ENCODE peak calls at places on chromosomes 6 and 20, in seven cellular contexts. Y, C, G, I, H, S and K are unnamed samples.

GRCh38 chr6:74222768-74223321 is 526.8 kb downstream of the CD109 start:
- DNase-seq in Y (no peak), C (no peak), G (no peak), I (no peak), H (no peak), S (no peak), K (peak; percentile 57)

GRCh38 chr6:146097586-146097985 is 68.7 kb downstream of the GRM1 start:
- DNase-seq in Y (no peak), C (no peak), G (no peak), I (no peak), H (no peak), S (no peak), K (no peak)

GRCh38 chr6:134379086-134379485 is 61.2 kb upstream of the SGK1 start:
- DNase-seq in Y (no peak), C (no peak), G (no peak), I (no peak), H (no peak), S (no peak), K (no peak)

GRCh38 chr20:15205719-15206118 is 868.3 kb upstream of the FLRT3 start:
- DNase-seq in Y (no peak), C (no peak), G (no peak), I (no peak), H (no peak), S (peak; percentile 3), K (no peak)

GRCh38 chr20:47610247-47610944 is 108.7 kb downstream of the NCOA3 start:
- DNase-seq in Y (peak; percentile 79), C (peak; percentile 31), G (no peak), I (peak; percentile 89), H (no peak), S (peak; percentile 74), K (no peak)

GRCh38 chr6:4396032-4396431 is 260.7 kb upstream of the ECI2 start:
- DNase-seq in Y (no peak), C (no peak), G (no peak), I (no peak), H (no peak), S (no peak), K (no peak)

GRCh38 chr20:22833851-22834250 is 201.3 kb upstream of the SSTR4 start:
- DNase-seq in Y (no peak), C (no peak), G (no peak), I (peak; percentile 27), H (no peak), S (no peak), K (no peak)

GRCh38 chr6:45786243-45786795 is 229.3 kb downstream of the CLIC5 start:
- DNase-seq in Y (no peak), C (no peak), G (no peak), I (no peak), H (no peak), S (no peak), K (no peak)

GRCh38 chr6:73503027-73503772 is 17.6 kb downstream of the EEF1A1 start:
- DNase-seq in Y (no peak), C (no peak), G (no peak), I (no peak), H (no peak), S (no peak), K (no peak)

GRCh38 chr6:93684339-93684738 is 265.0 kb upstream of the EPHA7 start:
- DNase-seq in Y (no peak), C (no peak), G (no peak), I (no peak), H (no peak), S (no peak), K (no peak)

GRCh38 chr20:63931735-63932134 is 24.5 kb downstream of the UCKL1 start:
- DNase-seq in Y (no peak), C (no peak), G (no peak), I (no peak), H (no peak), S (no peak), K (no peak)

GRCh38 chr20:10250902-10251301 is 32.3 kb downstream of the SNAP25 start:
- DNase-seq in Y (no peak), C (no peak), G (no peak), I (no peak), H (no peak), S (no peak), K (no peak)

GRCh38 chr6:157235600-157236039 is 87.7 kb downstream of the TMEM242 start:
- DNase-seq in Y (peak; percentile 57), C (peak; percentile 28), G (peak; percentile 83), I (peak; percentile 55), H (no peak), S (peak; percentile 63), K (peak; percentile 75)

GRCh38 chr6:19444481-19444880 is 392.7 kb upstream of the ID4 start:
- DNase-seq in Y (no peak), C (no peak), G (no peak), I (peak; percentile 41), H (no peak), S (no peak), K (no peak)

GRCh38 chr20:12177657-12178293 is 260.1 kb downstream of the BTBD3 start:
- DNase-seq in Y (no peak), C (no peak), G (no peak), I (no peak), H (no peak), S (no peak), K (no peak)

GRCh38 chr20:48697845-48698491 is 129.8 kb downstream of the PREX1 start:
- DNase-seq in Y (no peak), C (no peak), G (peak; percentile 88), I (peak; percentile 92), H (no peak), S (peak; percentile 87), K (no peak)

GRCh38 chr6:31794294-31794865 is 1.2 kb downstream of the VARS1 start:
- DNase-seq in Y (no peak), C (no peak), G (no peak), I (peak; percentile 36), H (no peak), S (peak; percentile 54), K (no peak)

GRCh38 chr6:168526841-168527281 is 85.9 kb downstream of the SMOC2 start:
- DNase-seq in Y (no peak), C (no peak), G (peak; percentile 64), I (peak; percentile 86), H (peak; percentile 36), S (no peak), K (no peak)

GRCh38 chr20:11222243-11222642 is 548.4 kb upstream of the JAG1 start:
- DNase-seq in Y (no peak), C (no peak), G (no peak), I (no peak), H (no peak), S (no peak), K (no peak)

DNA sequence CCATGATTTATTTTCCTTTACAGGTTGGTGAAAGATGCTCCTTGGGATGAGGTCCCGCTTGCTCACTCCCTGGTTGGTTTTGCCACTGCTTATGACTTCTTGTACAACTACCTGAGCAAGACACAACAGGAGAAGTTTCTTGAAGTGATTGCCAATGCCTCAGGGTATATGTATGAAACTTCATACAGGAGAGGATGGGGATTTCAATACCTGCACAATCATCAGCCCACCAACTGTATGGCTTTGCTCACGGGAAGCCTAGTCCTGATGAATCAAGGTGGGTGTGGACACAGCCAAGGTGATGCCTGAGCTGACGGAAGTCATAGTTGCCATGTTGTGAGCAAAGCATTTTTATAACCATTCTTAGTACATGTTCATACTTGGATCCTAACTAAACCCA is 34.6 kb upstream of the CALHM6 start:
- DNase-seq in Y (no peak), C (no peak), G (no peak), I (no peak), H (no peak), S (no peak), K (no peak)
- TF ChIP-seq CTCF in Y (no peak), C (no peak), G (no peak), I (no peak), H (no peak), S (no peak), K (no peak)

GRCh38 chr6:36607782-36608386 is 13.7 kb downstream of the SRSF3 start:
- DNase-seq in Y (no peak), C (no peak), G (no peak), I (no peak), H (no peak), S (no peak), K (no peak)

GRCh38 chr6:36603222-36604089 is 9.3 kb downstream of the SRSF3 start:
- DNase-seq in Y (no peak), C (no peak), G (no peak), I (no peak), H (no peak), S (no peak), K (no peak)

GRCh38 chr6:36604090-36605060 is 10.2 kb downstream of the SRSF3 start:
- DNase-seq in Y (no peak), C (no peak), G (no peak), I (no peak), H (no peak), S (no peak), K (no peak)

GRCh38 chr6:36605102-36605501 is 10.9 kb downstream of the SRSF3 start:
- DNase-seq in Y (no peak), C (no peak), G (no peak), I (no peak), H (no peak), S (no peak), K (no peak)

GRCh38 chr6:36605560-36606391 is 11.6 kb downstream of the SRSF3 start:
- DNase-seq in Y (no peak), C (no peak), G (no peak), I (no peak), H (no peak), S (no peak), K (no peak)
- TF ChIP-seq CTCF in Y (no peak), C (no peak), G (no peak), I (peak; percentile 8), H (no peak), S (peak; percentile 23), K (no peak)

DNA sequence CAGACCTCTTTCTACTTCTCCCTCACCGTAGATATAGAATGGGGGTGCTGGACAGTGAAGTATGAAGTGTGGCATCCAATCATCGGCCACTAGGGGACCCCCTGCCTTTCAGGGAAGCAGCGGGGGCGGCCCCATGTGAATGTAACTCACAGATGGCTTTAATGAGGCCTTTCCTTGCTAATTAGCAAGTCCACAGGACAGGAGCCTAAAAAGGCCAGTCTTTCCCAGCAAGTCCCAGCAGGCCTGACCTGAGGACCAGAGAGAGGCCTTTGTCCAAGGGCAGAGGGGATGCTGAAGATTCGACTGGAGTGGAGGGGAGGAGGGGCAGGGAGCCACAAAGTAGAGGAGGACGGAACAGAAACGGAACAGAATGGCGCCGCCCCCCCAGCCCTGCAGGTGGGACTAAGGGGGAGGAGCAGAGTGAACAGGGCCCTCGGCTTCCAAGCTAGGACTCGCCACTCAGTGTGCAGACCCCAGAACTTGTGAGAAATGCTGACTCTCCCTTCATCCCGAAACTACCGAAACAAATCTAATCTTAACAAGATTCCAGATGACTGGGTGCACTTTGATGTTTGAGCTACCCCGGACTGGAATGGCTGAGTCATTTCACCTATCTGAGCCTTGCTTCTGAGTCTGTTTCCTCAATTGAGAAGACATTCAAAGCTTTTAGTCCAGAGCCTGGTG is 5.8 kb downstream of the C6orf132 start:
- DNase-seq in Y (peak; percentile 35), C (no peak), G (no peak), I (peak; percentile 55), H (no peak), S (peak; percentile 47), K (peak; percentile 67)
- TF ChIP-seq CTCF in Y (no peak), C (no peak), G (no peak), I (peak; percentile 13), H (no peak), S (peak; percentile 40), K (peak; percentile 57)

DNA sequence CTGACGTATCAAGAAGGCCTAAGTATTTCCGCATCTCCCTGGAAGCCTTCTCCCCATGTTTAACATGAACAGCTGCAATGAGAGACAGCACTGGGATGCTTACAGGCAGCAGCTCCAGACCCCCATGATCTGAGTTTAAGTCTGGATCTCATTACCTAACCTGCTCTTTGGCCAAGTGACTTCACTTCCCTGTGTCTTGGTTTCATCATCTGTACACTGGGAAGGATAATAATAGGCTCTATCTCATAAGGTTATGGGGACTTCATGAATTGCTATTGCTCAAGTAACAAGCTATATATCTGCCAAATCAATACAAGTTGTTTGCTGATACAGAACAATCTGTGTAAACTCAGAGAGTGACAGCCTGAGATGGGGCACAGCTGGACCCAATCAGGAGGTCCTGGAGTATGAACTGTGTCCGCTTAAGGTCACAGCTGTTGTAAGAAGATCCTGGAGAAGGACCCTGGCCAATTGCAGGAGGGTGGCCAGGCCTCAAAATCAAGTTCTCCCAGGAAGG is 56.0 kb downstream of the TGM2 start:
- DNase-seq in Y (no peak), C (no peak), G (peak; percentile 73), I (peak; percentile 76), H (no peak), S (peak; percentile 87), K (no peak)
- TF ChIP-seq CTCF in Y (no peak), C (no peak), G (no peak), I (no peak), H (no peak), S (no peak), K (no peak)